ENCODE peak calls at places on chromosomes 13 and 19, in five cellular contexts. Y is A549; U is breast epithelium; T is HS-5; K is effector CD4-positive, alpha-beta T cell. C is an unnamed sample.
A peak's percentile ranks its signal among the peaks of the same experiment; 100 is the strongest.

GRCh38 chr19:33687761-33688656 is 66.3 kb downstream of the CHST8 start:
- DNase-seq in Y (no peak), U (peak; percentile 39), T (no peak), K (no peak), C (peak; percentile 57)

GRCh38 chr19:39252458-39252857 is 3.8 kb upstream of the IFNL4 start:
- DNase-seq in Y (no peak), U (no peak), T (no peak), K (no peak), C (no peak)

GRCh38 chr13:47886314-47886713 is 114.8 kb downstream of the SUCLA2 start:
- DNase-seq in Y (no peak), U (no peak), T (no peak), K (no peak), C (no peak)

GRCh38 chr13:28181413-28181812 is 43.1 kb downstream of the PAN3 start:
- DNase-seq in Y (no peak), U (no peak), T (peak; percentile 29), K (no peak), C (no peak)

GRCh38 chr19:11019262-11019661 is 58.4 kb downstream of the SMARCA4 start:
- DNase-seq in Y (no peak), U (no peak), T (no peak), K (no peak), C (no peak)

GRCh38 chr13:47064381-47064780 is 167.5 kb upstream of the HTR2A start:
- DNase-seq in Y (no peak), U (no peak), T (no peak), K (no peak), C (no peak)

GRCh38 chr13:91311491-91311890 is 36.0 kb upstream of the MIR17HG start:
- DNase-seq in Y (no peak), U (no peak), T (no peak), K (no peak), C (peak; percentile 66)

GRCh38 chr13:42548731-42549554 is 25.0 kb upstream of the TNFSF11 start:
- DNase-seq in Y (no peak), U (no peak), T (no peak), K (no peak), C (no peak)

C was measured in kidney.